ENCODE peak calls at places on chromosomes 4 and X, in six cellular contexts. I, W, S, V, P and D are unnamed samples.

GRCh38 chrX:41789374-41789773 is 65.4 kb downstream of the GPR82 start:
- DNase-seq in P (no peak), W (no peak), V (no peak), S (no peak), I (no peak), D (no peak)

GRCh38 chrX:46882266-46882665 is 30.0 kb upstream of the JADE3 start:
- DNase-seq in W (peak), P (no peak), I (no peak), S (no peak), V (peak), D (no peak)

GRCh38 chr4:165754664-165755063 is 118.4 kb upstream of the TLL1 start:
- DNase-seq in S (no peak), P (no peak), I (no peak), V (no peak), W (no peak), D (no peak)

GRCh38 chr4:2961411-2962098 is 1.7 kb downstream of the NOP14 start:
- DNase-seq in I (peak), S (no peak), V (peak), P (no peak), W (peak), D (peak)

GRCh38 chr4:183492791-183493221 is 12.1 kb upstream of the ING2 start:
- DNase-seq in W (no peak), P (no peak), V (no peak), S (no peak), I (no peak), D (no peak)

GRCh38 chrX:102727761-102728160 is 7.2 kb downstream of the GPRASP3 start:
- DNase-seq in I (no peak), V (no peak), W (no peak), S (no peak), P (no peak), D (no peak)

GRCh38 chr4:8035371-8035780 is 95.7 kb upstream of the AFAP1 start:
- DNase-seq in P (no peak), V (no peak), I (no peak), W (no peak), S (no peak), D (peak)

GRCh38 chr4:5720157-5720850 is 9.3 kb downstream of the EVC start:
- DNase-seq in W (no peak), P (no peak), I (no peak), S (no peak), V (no peak), D (no peak)